ENCODE peak calls at places on chromosomes 1 and 21, in nine cellular contexts. One of them, this sample, is unnamed.

GRCh38 chr1:115430717-115431116 is 92.7 kb upstream of the NGF start:
- DNase-seq in DND-41: no peak
- DNase-seq in heart left ventricle: no peak
- DNase-seq in progenitor cell of endocrine pancreas: no peak
- DNase-seq in tibial artery: no peak
- DNase-seq in astrocyte: peak
- DNase-seq in MM.1S: no peak
- DNase-seq in activated B cell treated with CpG ODN at 0.5 μM for 24 hours: no peak
- DNase-seq in nephron progenitor cell: no peak
- DNase-seq in this sample: no peak

GRCh38 chr1:64934115-64934880 is 32.1 kb downstream of the JAK1 start:
- DNase-seq in DND-41: no peak
- DNase-seq in progenitor cell of endocrine pancreas: no peak
- DNase-seq in heart left ventricle: no peak
- DNase-seq in nephron progenitor cell: no peak
- DNase-seq in activated B cell treated with CpG ODN at 0.5 μM for 24 hours: no peak
- DNase-seq in MM.1S: no peak
- DNase-seq in tibial artery: no peak
- DNase-seq in astrocyte: peak
- DNase-seq in this sample: no peak

GRCh38 chr1:3645666-3646355 is 4.1 kb downstream of the WRAP73 start:
- DNase-seq in activated B cell treated with CpG ODN at 0.5 μM for 24 hours: no peak
- DNase-seq in nephron progenitor cell: no peak
- DNase-seq in heart left ventricle: no peak
- DNase-seq in MM.1S: no peak
- DNase-seq in progenitor cell of endocrine pancreas: no peak
- DNase-seq in tibial artery: no peak
- DNase-seq in astrocyte: no peak
- DNase-seq in DND-41: no peak
- DNase-seq in this sample: peak

GRCh38 chr21:25441835-25442234 is 165.4 kb downstream of the MRPL39 start:
- DNase-seq in activated B cell treated with CpG ODN at 0.5 μM for 24 hours: no peak
- DNase-seq in progenitor cell of endocrine pancreas: no peak
- DNase-seq in tibial artery: no peak
- DNase-seq in DND-41: no peak
- DNase-seq in astrocyte: no peak
- DNase-seq in MM.1S: no peak
- DNase-seq in heart left ventricle: no peak
- DNase-seq in nephron progenitor cell: no peak
- DNase-seq in this sample: no peak

GRCh38 chr1:245155186-245156040 is 628 bp downstream of the KIF26B start:
- DNase-seq in activated B cell treated with CpG ODN at 0.5 μM for 24 hours: peak
- DNase-seq in tibial artery: no peak
- DNase-seq in MM.1S: no peak
- DNase-seq in heart left ventricle: no peak
- DNase-seq in astrocyte: peak
- DNase-seq in progenitor cell of endocrine pancreas: no peak
- DNase-seq in DND-41: no peak
- DNase-seq in nephron progenitor cell: peak
- DNase-seq in this sample: peak

GRCh38 chr1:107389410-107390075 is 248.7 kb downstream of the NTNG1 start:
- DNase-seq in activated B cell treated with CpG ODN at 0.5 μM for 24 hours: no peak
- DNase-seq in DND-41: no peak
- DNase-seq in progenitor cell of endocrine pancreas: no peak
- DNase-seq in MM.1S: peak
- DNase-seq in nephron progenitor cell: peak
- DNase-seq in heart left ventricle: no peak
- DNase-seq in tibial artery: no peak
- DNase-seq in astrocyte: no peak
- DNase-seq in this sample: no peak

GRCh38 chr21:39788383-39788782 is 43.4 kb downstream of the IGSF5 start:
- DNase-seq in progenitor cell of endocrine pancreas: peak
- DNase-seq in MM.1S: peak
- DNase-seq in nephron progenitor cell: peak
- DNase-seq in tibial artery: peak
- DNase-seq in activated B cell treated with CpG ODN at 0.5 μM for 24 hours: no peak
- DNase-seq in astrocyte: peak
- DNase-seq in DND-41: no peak
- DNase-seq in heart left ventricle: peak
- DNase-seq in this sample: peak

GRCh38 chr1:92901699-92902405 is 59.4 kb downstream of the DIPK1A start:
- DNase-seq in DND-41: no peak
- DNase-seq in progenitor cell of endocrine pancreas: no peak
- DNase-seq in heart left ventricle: no peak
- DNase-seq in activated B cell treated with CpG ODN at 0.5 μM for 24 hours: no peak
- DNase-seq in MM.1S: no peak
- DNase-seq in nephron progenitor cell: no peak
- DNase-seq in tibial artery: no peak
- DNase-seq in astrocyte: no peak
- DNase-seq in this sample: no peak

DNA sequence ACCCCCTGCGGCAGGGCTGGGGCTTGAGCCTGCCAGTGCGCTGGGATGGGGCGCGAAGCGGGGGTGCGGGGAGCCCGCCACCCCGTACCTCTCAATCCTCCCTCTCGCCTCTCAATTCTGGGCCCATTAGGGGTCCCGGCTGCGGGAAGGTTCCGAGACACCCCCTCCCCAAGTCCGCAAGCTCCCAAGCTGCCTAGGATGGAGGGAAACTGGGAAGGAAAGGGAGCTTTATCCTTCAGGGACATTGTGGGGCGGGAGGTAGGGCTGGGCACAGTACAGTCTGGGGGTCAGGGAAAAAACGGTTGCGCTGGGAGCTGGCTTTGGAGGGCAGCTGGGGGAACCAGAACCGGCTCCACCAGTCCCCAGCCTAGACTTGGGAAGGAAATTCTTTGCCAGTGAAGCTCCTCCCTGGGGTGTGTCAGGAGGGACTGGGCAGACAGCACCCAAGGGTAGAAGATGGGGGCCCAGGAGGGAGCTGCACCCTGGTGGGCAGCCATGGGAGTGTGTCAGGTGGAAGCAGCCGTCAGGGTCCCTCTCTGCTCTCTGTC is 904 bp downstream of the GJB3 start:
- DNase-seq in progenitor cell of endocrine pancreas: no peak
- DNase-seq in nephron progenitor cell: no peak
- DNase-seq in DND-41: no peak
- DNase-seq in heart left ventricle: no peak
- DNase-seq in activated B cell treated with CpG ODN at 0.5 μM for 24 hours: no peak
- DNase-seq in MM.1S: no peak
- DNase-seq in astrocyte: no peak
- DNase-seq in tibial artery: peak
- DNase-seq in this sample: no peak
- TF ChIP-seq CTCF in progenitor cell of endocrine pancreas: peak
- TF ChIP-seq CTCF in nephron progenitor cell: no peak
- TF ChIP-seq CTCF in DND-41: no peak
- TF ChIP-seq CTCF in heart left ventricle: no peak
- TF ChIP-seq CTCF in activated B cell treated with CpG ODN at 0.5 μM for 24 hours: no peak
- TF ChIP-seq CTCF in MM.1S: no peak
- TF ChIP-seq CTCF in astrocyte: no peak
- TF ChIP-seq CTCF in tibial artery: no peak
- TF ChIP-seq CTCF in this sample: no peak

GRCh38 chr1:1032428-1032827 is 12.5 kb downstream of the AGRN start:
- DNase-seq in DND-41: no peak
- DNase-seq in tibial artery: no peak
- DNase-seq in activated B cell treated with CpG ODN at 0.5 μM for 24 hours: no peak
- DNase-seq in MM.1S: no peak
- DNase-seq in nephron progenitor cell: no peak
- DNase-seq in progenitor cell of endocrine pancreas: no peak
- DNase-seq in heart left ventricle: no peak
- DNase-seq in astrocyte: no peak
- DNase-seq in this sample: peak
- TF ChIP-seq CTCF in DND-41: no peak
- TF ChIP-seq CTCF in tibial artery: no peak
- TF ChIP-seq CTCF in activated B cell treated with CpG ODN at 0.5 μM for 24 hours: no peak
- TF ChIP-seq CTCF in MM.1S: no peak
- TF ChIP-seq CTCF in nephron progenitor cell: no peak
- TF ChIP-seq CTCF in progenitor cell of endocrine pancreas: no peak
- TF ChIP-seq CTCF in heart left ventricle: no peak
- TF ChIP-seq CTCF in astrocyte: no peak
- TF ChIP-seq CTCF in this sample: no peak

DNA sequence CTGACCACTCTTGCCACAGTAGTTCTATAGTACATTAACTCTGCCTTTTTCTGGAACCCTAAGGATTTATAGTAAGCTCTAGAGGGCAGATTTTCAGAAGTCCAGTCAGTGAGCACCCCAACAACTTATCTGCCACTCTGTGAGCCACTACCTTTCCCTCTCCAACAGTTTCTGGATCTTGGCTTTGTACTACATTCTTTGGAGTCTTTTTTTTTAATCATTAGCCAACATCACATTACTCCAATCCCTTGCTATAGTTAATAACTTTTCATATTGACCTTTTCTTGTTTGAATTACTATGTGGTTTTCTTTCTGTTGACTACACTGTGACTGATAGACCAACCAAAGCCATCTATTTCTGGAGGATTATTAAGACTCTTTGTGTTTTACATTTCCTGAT is 1596.7 kb upstream of the PRMT6 start:
- DNase-seq in activated B cell treated with CpG ODN at 0.5 μM for 24 hours: no peak
- DNase-seq in heart left ventricle: no peak
- DNase-seq in DND-41: no peak
- DNase-seq in MM.1S: no peak
- DNase-seq in progenitor cell of endocrine pancreas: no peak
- DNase-seq in nephron progenitor cell: no peak
- DNase-seq in tibial artery: no peak
- DNase-seq in astrocyte: no peak
- DNase-seq in this sample: no peak
- TF ChIP-seq CTCF in activated B cell treated with CpG ODN at 0.5 μM for 24 hours: no peak
- TF ChIP-seq CTCF in heart left ventricle: no peak
- TF ChIP-seq CTCF in DND-41: no peak
- TF ChIP-seq CTCF in MM.1S: no peak
- TF ChIP-seq CTCF in progenitor cell of endocrine pancreas: no peak
- TF ChIP-seq CTCF in nephron progenitor cell: no peak
- TF ChIP-seq CTCF in tibial artery: no peak
- TF ChIP-seq CTCF in astrocyte: no peak
- TF ChIP-seq CTCF in this sample: no peak

GRCh38 chr21:26840206-26840605 is 5.0 kb downstream of the ADAMTS1 start:
- DNase-seq in DND-41: peak
- DNase-seq in astrocyte: no peak
- DNase-seq in progenitor cell of endocrine pancreas: no peak
- DNase-seq in nephron progenitor cell: no peak
- DNase-seq in MM.1S: no peak
- DNase-seq in tibial artery: no peak
- DNase-seq in activated B cell treated with CpG ODN at 0.5 μM for 24 hours: no peak
- DNase-seq in heart left ventricle: no peak
- DNase-seq in this sample: no peak

GRCh38 chr21:26843912-26844257 is 1.3 kb downstream of the ADAMTS1 start:
- DNase-seq in astrocyte: peak
- DNase-seq in MM.1S: peak
- DNase-seq in DND-41: no peak
- DNase-seq in activated B cell treated with CpG ODN at 0.5 μM for 24 hours: no peak
- DNase-seq in heart left ventricle: no peak
- DNase-seq in progenitor cell of endocrine pancreas: peak
- DNase-seq in nephron progenitor cell: no peak
- DNase-seq in tibial artery: no peak
- DNase-seq in this sample: no peak

GRCh38 chr21:26842300-26842699 is 2.9 kb downstream of the ADAMTS1 start:
- DNase-seq in tibial artery: no peak
- DNase-seq in DND-41: no peak
- DNase-seq in heart left ventricle: no peak
- DNase-seq in nephron progenitor cell: no peak
- DNase-seq in MM.1S: no peak
- DNase-seq in progenitor cell of endocrine pancreas: no peak
- DNase-seq in astrocyte: no peak
- DNase-seq in activated B cell treated with CpG ODN at 0.5 μM for 24 hours: no peak
- DNase-seq in this sample: no peak

GRCh38 chr21:26842976-26843911 is 2.0 kb downstream of the ADAMTS1 start:
- DNase-seq in MM.1S: peak
- DNase-seq in activated B cell treated with CpG ODN at 0.5 μM for 24 hours: no peak
- DNase-seq in progenitor cell of endocrine pancreas: peak
- DNase-seq in heart left ventricle: peak
- DNase-seq in tibial artery: peak
- DNase-seq in nephron progenitor cell: peak
- DNase-seq in DND-41: no peak
- DNase-seq in astrocyte: peak
- DNase-seq in this sample: peak

GRCh38 chr21:26840912-26841311 is 4.3 kb downstream of the ADAMTS1 start:
- DNase-seq in DND-41: peak
- DNase-seq in activated B cell treated with CpG ODN at 0.5 μM for 24 hours: no peak
- DNase-seq in nephron progenitor cell: no peak
- DNase-seq in progenitor cell of endocrine pancreas: no peak
- DNase-seq in heart left ventricle: peak
- DNase-seq in tibial artery: peak
- DNase-seq in MM.1S: no peak
- DNase-seq in astrocyte: peak
- DNase-seq in this sample: no peak
- TF ChIP-seq CTCF in DND-41: peak
- TF ChIP-seq CTCF in activated B cell treated with CpG ODN at 0.5 μM for 24 hours: no peak
- TF ChIP-seq CTCF in nephron progenitor cell: no peak
- TF ChIP-seq CTCF in progenitor cell of endocrine pancreas: no peak
- TF ChIP-seq CTCF in heart left ventricle: no peak
- TF ChIP-seq CTCF in tibial artery: no peak
- TF ChIP-seq CTCF in MM.1S: no peak
- TF ChIP-seq CTCF in astrocyte: no peak
- TF ChIP-seq CTCF in this sample: no peak